ENCODE peak calls at places on chromosome 22, in seven cellular contexts. T, I, D, R, A, Y and M are unnamed samples.

GRCh38 chr22:25057013-25057881 is 104.7 kb downstream of the KIAA1671 start:
- DNase-seq in Y (peak; percentile 60), D (no peak), R (peak; percentile 64), I (peak; percentile 81), A (peak; percentile 34), T (peak; percentile 48), M (peak; percentile 88)

GRCh38 chr22:22156716-22157499 is 87.7 kb upstream of the VPREB1 start:
- DNase-seq in Y (peak; percentile 84), D (no peak), T (peak; percentile 44), R (peak; percentile 80), A (peak; percentile 66), I (no peak), M (no peak)

GRCh38 chr22:20571531-20572007 is 64.2 kb downstream of the MED15 start:
- DNase-seq in D (no peak), R (peak; percentile 70), A (no peak), I (peak; percentile 63), Y (peak; percentile 61), T (peak; percentile 50), M (peak; percentile 70)

GRCh38 chr22:36336246-36337182 is 51.3 kb downstream of the MYH9 start:
- DNase-seq in I (peak; percentile 46), R (no peak), D (no peak), T (no peak), A (no peak), Y (no peak), M (peak; percentile 50)

GRCh38 chr22:45468872-45469572 is 33.7 kb upstream of the FBLN1 start:
- DNase-seq in A (no peak), I (no peak), D (no peak), R (no peak), T (no peak), Y (no peak), M (no peak)

GRCh38 chr22:17980638-17981051 is 43.7 kb downstream of the MICAL3 start:
- DNase-seq in Y (peak; percentile 75), T (peak; percentile 45), R (peak; percentile 91), D (no peak), A (no peak), I (peak; percentile 56), M (peak; percentile 73)

GRCh38 chr22:31282748-31283468 is 9.4 kb downstream of the PIK3IP1 start:
- DNase-seq in I (no peak), T (no peak), A (no peak), R (no peak), D (no peak), Y (no peak), M (no peak)

GRCh38 chr22:19814428-19814827 is 40.2 kb downstream of the GNB1L start:
- DNase-seq in T (no peak), D (no peak), I (no peak), Y (no peak), R (no peak), A (no peak), M (no peak)

GRCh38 chr22:36884314-36885158 is 23.7 kb downstream of the NCF4 start:
- DNase-seq in D (no peak), R (no peak), Y (no peak), I (no peak), A (no peak), T (no peak), M (no peak)

GRCh38 chr22:24205438-24206189 is 24.3 kb downstream of the SUSD2 start:
- DNase-seq in D (no peak), I (no peak), T (no peak), R (no peak), A (peak; percentile 29), Y (peak; percentile 81), M (no peak)

GRCh38 chr22:39522567-39523300 is 2.4 kb downstream of the ATF4 start:
- DNase-seq in I (no peak), R (peak; percentile 74), D (no peak), A (no peak), Y (no peak), T (peak; percentile 62), M (no peak)

GRCh38 chr22:29971607-29972006 is 88.6 kb downstream of the MTMR3 start:
- DNase-seq in Y (no peak), T (no peak), I (no peak), R (no peak), D (no peak), A (no peak), M (no peak)

GRCh38 chr22:46585340-46586122 is 34.7 kb upstream of the GRAMD4 start:
- DNase-seq in A (no peak), R (no peak), T (no peak), Y (no peak), D (no peak), I (peak; percentile 15), M (peak; percentile 33)

GRCh38 chr22:27323646-27324045 is 477.9 kb downstream of the MN1 start:
- DNase-seq in T (no peak), I (no peak), R (no peak), Y (no peak), A (no peak), D (no peak), M (no peak)

GRCh38 chr22:47090591-47091240 is 328.3 kb downstream of the TBC1D22A start:
- DNase-seq in R (peak; percentile 47), Y (no peak), T (peak; percentile 60), D (no peak), I (no peak), A (no peak), M (no peak)

GRCh38 chr22:22208657-22209056 is 35.9 kb upstream of the VPREB1 start:
- DNase-seq in R (peak; percentile 68), I (no peak), A (no peak), Y (no peak), D (no peak), T (no peak), M (no peak)

GRCh38 chr22:37609240-37610152 is 862 bp downstream of the GGA1 start:
- DNase-seq in I (no peak), T (peak; percentile 62), A (no peak), Y (peak; percentile 80), R (no peak), D (no peak), M (no peak)

GRCh38 chr22:37623075-37624016 is 14.7 kb downstream of the GGA1 start:
- DNase-seq in A (no peak), I (peak; percentile 77), Y (peak; percentile 65), T (peak; percentile 81), R (peak; percentile 71), D (no peak), M (peak; percentile 88)

GRCh38 chr22:42336527-42337227 is 66.2 kb upstream of the TCF20 start:
- DNase-seq in A (no peak), Y (no peak), D (no peak), R (no peak), T (no peak), I (no peak), M (no peak)

GRCh38 chr22:28815101-28815500 is 14.7 kb upstream of the XBP1 start:
- DNase-seq in Y (no peak), R (no peak), T (no peak), I (no peak), D (no peak), A (no peak), M (no peak)

GRCh38 chr22:19576460-19577421 is 52.5 kb upstream of the CLDN5 start:
- DNase-seq in T (peak; percentile 51), A (peak; percentile 50), R (peak; percentile 78), D (no peak), Y (peak; percentile 99), I (peak; percentile 46), M (no peak)

GRCh38 chr22:21628386-21629261 is 1.2 kb downstream of the YDJC start:
- DNase-seq in D (no peak), A (peak; percentile 23), Y (peak; percentile 68), R (no peak), T (no peak), I (no peak), M (peak; percentile 64)

GRCh38 chr22:41682033-41682807 is 6.4 kb downstream of the SNU13 start:
- DNase-seq in R (peak; percentile 87), Y (peak; percentile 87), A (peak; percentile 90), I (peak; percentile 91), T (peak; percentile 79), D (peak; percentile 56), M (peak; percentile 93)

GRCh38 chr22:29268511-29269229 is 602 bp downstream of the EWSR1 start:
- DNase-seq in I (peak; percentile 86), D (peak; percentile 38), R (peak; percentile 67), A (no peak), Y (peak; percentile 69), T (peak; percentile 66), M (peak; percentile 90)

GRCh38 chr22:25403284-25403606 is 161.2 kb upstream of the GRK3 start:
- DNase-seq in Y (peak; percentile 24), D (no peak), R (no peak), T (no peak), I (no peak), A (no peak), M (no peak)

GRCh38 chr22:46295277-46295971 is 1.2 kb upstream of the GTSE1 start:
- DNase-seq in R (no peak), T (no peak), A (no peak), Y (no peak), D (no peak), I (no peak), M (no peak)

GRCh38 chr22:25090225-25090651 is 109.4 kb upstream of the CRYBB3 start:
- DNase-seq in R (no peak), A (no peak), D (no peak), I (no peak), T (no peak), Y (no peak), M (no peak)

GRCh38 chr22:50531546-50532352 is 1.9 kb upstream of the TYMP start:
- DNase-seq in R (peak; percentile 87), A (peak; percentile 46), T (peak; percentile 88), D (no peak), I (peak; percentile 90), Y (peak; percentile 77), M (peak; percentile 94)

GRCh38 chr22:50357756-50358155 is 14.6 kb downstream of the PPP6R2 start:
- DNase-seq in I (no peak), R (no peak), A (no peak), D (no peak), T (no peak), Y (no peak), M (no peak)

GRCh38 chr22:20857247-20857643 is 1.4 kb downstream of the PI4KA start:
- DNase-seq in D (no peak), Y (no peak), I (no peak), R (no peak), T (no peak), A (no peak), M (no peak)

GRCh38 chr22:44304354-44304753 is 8.4 kb downstream of the SHISAL1 start:
- DNase-seq in D (no peak), Y (peak; percentile 25), T (peak; percentile 55), I (no peak), R (no peak), A (no peak), M (no peak)